ENCODE peak calls at places on chromosomes 16 and 17, in seven cellular contexts. S, I, K, V, Q, X and B are unnamed samples.
A peak's percentile ranks its signal among the peaks of the same experiment; 100 is the strongest.

GRCh38 chr17:42518046-42518754 is 17.8 kb upstream of the NAGLU start:
- DNase-seq in I (peak; percentile 76), V (peak; percentile 73), K (peak; percentile 96), S (no peak), Q (peak; percentile 99), X (peak; percentile 86), B (peak; percentile 98)

GRCh38 chr17:13702266-13702665 is 100.5 kb upstream of the HS3ST3A1 start:
- DNase-seq in V (no peak), I (no peak), K (no peak), S (no peak), X (no peak), Q (peak; percentile 9), B (no peak)

GRCh38 chr16:3035972-3036725 is 595 bp downstream of the BICDL2 start:
- DNase-seq in I (peak; percentile 77), Q (no peak), K (no peak), X (no peak), S (no peak), V (peak; percentile 84), B (no peak)

GRCh38 chr17:81329927-81330883 is 35.1 kb upstream of the SLC38A10 start:
- DNase-seq in S (no peak), I (peak; percentile 84), Q (no peak), V (peak; percentile 71), X (no peak), K (no peak), B (no peak)

GRCh38 chr17:31754239-31754945 is 104.7 kb downstream of the COPRS start:
- DNase-seq in V (no peak), I (no peak), X (no peak), Q (peak; percentile 83), S (no peak), K (no peak), B (peak; percentile 79)

GRCh38 chr17:8995711-8996110 is 25.6 kb upstream of the NTN1 start:
- DNase-seq in V (no peak), S (no peak), I (no peak), X (no peak), Q (no peak), K (peak; percentile 38), B (no peak)

GRCh38 chr17:48818361-48818841 is 1.4 kb upstream of the TTLL6 start:
- DNase-seq in Q (no peak), S (no peak), K (no peak), V (no peak), I (no peak), X (no peak), B (no peak)

GRCh38 chr17:83103200-83103937 is 24.0 kb downstream of the METRNL start:
- DNase-seq in Q (no peak), V (peak; percentile 79), X (peak; percentile 70), S (peak; percentile 43), K (no peak), I (no peak), B (peak; percentile 65)

GRCh38 chr17:73901661-73902415 is 257.6 kb upstream of the SDK2 start:
- DNase-seq in K (no peak), Q (no peak), V (peak; percentile 83), X (peak; percentile 27), I (peak; percentile 82), S (peak; percentile 41), B (no peak)

GRCh38 chr17:76635659-76636360 is 7.7 kb downstream of the ST6GALNAC1 start:
- DNase-seq in Q (peak; percentile 29), I (no peak), X (no peak), V (no peak), S (no peak), K (no peak), B (peak; percentile 38)

GRCh38 chr16:85690469-85691064 is 1.8 kb upstream of the GINS2 start:
- DNase-seq in Q (no peak), V (no peak), S (no peak), I (no peak), K (no peak), X (no peak), B (peak; percentile 11)

GRCh38 chr17:32289454-32289853 is 23.8 kb downstream of the RHBDL3 start:
- DNase-seq in Q (no peak), V (no peak), S (no peak), K (no peak), X (no peak), I (no peak), B (no peak)

GRCh38 chr17:69967910-69968411 is 107.1 kb upstream of the KCNJ16 start:
- DNase-seq in S (no peak), Q (peak; percentile 90), I (no peak), V (no peak), X (no peak), K (no peak), B (peak; percentile 71)

GRCh38 chr16:50442221-50442620 is 73.4 kb upstream of the BRD7 start:
- DNase-seq in I (no peak), S (no peak), V (no peak), Q (no peak), K (no peak), X (no peak), B (no peak)

GRCh38 chr16:67562526-67562917 is at the start of gene CTCF:
- DNase-seq in S (peak; percentile 82), Q (peak; percentile 75), K (peak; percentile 78), I (peak; percentile 95), V (peak; percentile 90), X (peak; percentile 83), B (peak; percentile 91)

GRCh38 chr16:89121691-89122321 is 28.2 kb downstream of the ACSF3 start:
- DNase-seq in X (no peak), Q (no peak), K (no peak), S (no peak), I (no peak), V (peak; percentile 22), B (no peak)

GRCh38 chr17:42414782-42415409 is 8.2 kb downstream of the CAVIN1 start:
- DNase-seq in X (no peak), I (peak; percentile 75), S (peak; percentile 77), K (no peak), Q (no peak), V (peak; percentile 26), B (no peak)

DNA sequence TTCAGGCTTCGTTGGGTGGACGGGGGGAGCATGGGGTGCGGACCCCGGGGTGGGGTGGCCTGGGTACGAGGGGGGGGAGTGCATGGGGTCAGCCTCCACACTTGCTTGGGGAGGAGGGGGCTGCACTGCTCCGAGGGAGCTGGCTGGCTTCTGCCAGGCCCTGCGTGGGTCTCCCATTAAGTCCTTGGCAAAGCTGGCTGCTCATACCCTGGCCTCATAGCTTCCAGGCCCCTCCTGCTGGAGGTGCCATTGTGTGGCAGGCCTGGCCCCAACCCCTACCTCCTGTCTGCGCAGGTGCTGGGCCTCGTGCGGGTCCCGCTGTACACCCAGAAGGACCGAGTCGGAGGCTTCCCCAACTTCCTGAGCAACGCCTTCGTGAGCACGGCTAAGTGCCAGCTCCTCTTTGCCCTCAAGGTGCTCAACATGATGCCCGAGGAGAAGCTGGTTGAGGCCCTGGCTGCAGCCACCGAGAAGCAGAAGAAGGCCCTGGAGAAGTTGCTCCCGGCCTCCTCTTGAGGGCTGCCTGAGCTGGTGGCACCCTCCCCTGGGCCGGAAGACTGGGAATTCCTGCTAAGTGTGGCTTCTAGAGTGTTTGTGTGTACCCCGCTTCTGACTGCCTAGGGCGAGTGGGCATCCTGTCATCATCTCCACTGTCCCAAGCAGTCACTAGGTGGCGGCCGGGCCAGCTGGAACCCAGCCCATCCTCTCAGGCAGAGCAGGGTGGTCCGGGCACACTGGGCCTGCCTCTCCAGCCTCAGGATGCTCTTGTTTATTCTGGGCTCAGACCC is 1.5 kb downstream of the NUDT16L1 start:
- DNase-seq in I (peak; percentile 68), S (no peak), Q (peak; percentile 9), X (no peak), V (peak; percentile 43), K (no peak), B (no peak)
- TF ChIP-seq CTCF in I (peak; percentile 6), S (no peak), Q (no peak), X (peak; percentile 35), V (no peak), K (no peak), B (no peak)

GRCh38 chr17:5019475-5019956 is 15.7 kb downstream of the SLC52A1 start:
- DNase-seq in K (no peak), S (peak; percentile 73), X (no peak), Q (no peak), I (no peak), V (no peak), B (peak; percentile 25)
- TF ChIP-seq CTCF in K (no peak), S (peak; percentile 45), X (no peak), Q (no peak), I (no peak), V (no peak), B (no peak)

DNA sequence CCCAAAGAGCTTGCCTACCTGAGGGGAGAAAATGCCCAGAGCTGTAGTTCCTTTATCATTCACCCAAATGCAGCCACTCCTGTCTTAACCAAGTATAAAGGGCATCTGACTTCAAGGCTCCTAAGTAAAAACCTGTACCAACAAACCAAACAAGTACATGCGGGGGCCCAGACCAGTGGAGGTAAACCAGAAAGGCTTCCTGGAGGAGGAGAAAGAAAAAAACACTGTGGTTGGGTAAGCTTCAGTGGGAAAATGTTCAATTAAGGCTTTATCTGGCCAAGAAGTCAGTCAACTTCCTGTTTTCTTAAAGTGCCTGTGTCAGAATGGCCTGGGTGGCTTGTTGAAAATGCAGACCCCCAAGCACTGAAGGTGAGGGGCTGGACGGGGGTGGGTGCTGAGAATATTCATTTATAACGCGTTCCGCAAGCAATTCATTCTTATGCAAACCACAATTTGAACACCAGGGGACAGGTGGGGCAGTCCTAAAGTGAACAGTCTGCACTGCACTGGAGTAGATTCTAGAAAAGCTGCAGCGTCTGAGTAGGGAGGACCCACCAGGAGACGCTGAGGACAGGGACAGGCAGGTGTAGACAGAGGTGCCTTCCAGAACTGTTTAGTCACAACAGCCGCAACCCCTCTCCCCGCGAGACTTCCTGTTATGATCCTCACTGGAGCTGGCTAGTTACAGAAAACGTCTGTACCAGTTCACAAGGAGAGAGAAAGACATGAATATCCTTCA is 467.1 kb downstream of the SOX9 start:
- DNase-seq in Q (no peak), S (peak; percentile 26), V (peak; percentile 54), I (no peak), X (no peak), K (no peak), B (peak; percentile 68)
- TF ChIP-seq CTCF in Q (peak; percentile 16), S (no peak), V (no peak), I (peak; percentile 14), X (no peak), K (no peak), B (no peak)

GRCh38 chr17:2931426-2931825 is 132.0 kb downstream of the OR1D5 start:
- DNase-seq in Q (no peak), X (no peak), I (no peak), K (no peak), S (no peak), V (no peak), B (no peak)

GRCh38 chr17:2931901-2932300 is 131.5 kb downstream of the OR1D5 start:
- DNase-seq in Q (no peak), I (no peak), K (no peak), V (no peak), S (no peak), X (no peak), B (no peak)

GRCh38 chr17:2932946-2933345 is 130.5 kb downstream of the OR1D5 start:
- DNase-seq in I (no peak), Q (no peak), X (no peak), K (no peak), V (no peak), S (no peak), B (no peak)

GRCh38 chr17:2928294-2928890 is 132.2 kb downstream of the RAP1GAP2 start:
- DNase-seq in Q (no peak), K (no peak), I (no peak), X (no peak), S (no peak), V (no peak), B (no peak)

GRCh38 chr17:2929881-2930533 is 133.4 kb downstream of the OR1D5 start:
- DNase-seq in V (peak; percentile 70), K (no peak), X (peak; percentile 40), S (peak; percentile 49), I (no peak), Q (peak; percentile 11), B (peak; percentile 44)
- TF ChIP-seq CTCF in V (peak; percentile 62), K (peak; percentile 76), X (peak; percentile 71), S (peak; percentile 79), I (peak; percentile 59), Q (peak; percentile 55), B (peak; percentile 67)

GRCh38 chr17:47802341-47803022 is 19.1 kb downstream of the OSBPL7 start:
- DNase-seq in V (peak; percentile 70), X (no peak), K (no peak), I (no peak), S (peak; percentile 71), Q (peak; percentile 46), B (peak; percentile 59)
- TF ChIP-seq CTCF in V (peak; percentile 17), X (peak; percentile 66), K (peak; percentile 65), I (peak; percentile 49), S (peak; percentile 84), Q (peak; percentile 70), B (peak; percentile 58)